ENCODE peak calls at places on chromosome 1, in six cellular contexts. K, G, U, L, D and H are unnamed samples.
A peak's percentile ranks its signal among the peaks of the same experiment; 100 is the strongest.

GRCh38 chr1:47181955-47182680 is 7.7 kb downstream of the PDZK1IP1 start:
- DNase-seq in D (no peak), K (no peak), L (no peak), U (peak; percentile 27), G (no peak), H (no peak)

GRCh38 chr1:222618880-222619321 is 1.0 kb downstream of the MIA3 start:
- DNase-seq in K (no peak), U (peak; percentile 24), D (no peak), G (no peak), L (no peak), H (no peak)

GRCh38 chr1:227318003-227318851 is at the start of gene CDC42BPA:
- DNase-seq in G (peak; percentile 13), L (peak; percentile 8), K (peak; percentile 69), U (peak; percentile 88), D (no peak), H (peak; percentile 27)

GRCh38 chr1:223374064-223374610 is 10.2 kb upstream of the SUSD4 start:
- DNase-seq in K (no peak), G (no peak), D (no peak), L (no peak), U (no peak), H (no peak)

GRCh38 chr1:78171736-78172590 is 126.2 kb downstream of the GIPC2 start:
- DNase-seq in K (no peak), L (no peak), G (no peak), U (peak; percentile 46), D (no peak), H (no peak)

GRCh38 chr1:25618433-25618808 is 1.8 kb downstream of the MAN1C1 start:
- DNase-seq in K (no peak), G (no peak), U (no peak), D (no peak), L (no peak), H (no peak)

GRCh38 chr1:170711682-170712081 is 47.8 kb downstream of the PRRX1 start:
- DNase-seq in G (no peak), U (peak; percentile 97), D (no peak), L (no peak), K (no peak), H (no peak)

GRCh38 chr1:217721692-217722091 is 90.5 kb downstream of the SPATA17 start:
- DNase-seq in L (no peak), K (no peak), D (no peak), G (no peak), U (peak; percentile 2), H (no peak)

GRCh38 chr1:148263906-148264255 is 111.8 kb upstream of the NBPF11 start:
- DNase-seq in G (no peak), U (no peak), L (peak; percentile 23), D (peak; percentile 11), K (no peak), H (no peak)

GRCh38 chr1:15007842-15008241 is 145.7 kb upstream of the TMEM51 start:
- DNase-seq in G (no peak), U (no peak), L (no peak), K (no peak), D (no peak), H (no peak)